ENCODE peak calls at places on chromosomes 12 and 14, in seven cellular contexts. V is CD8-positive, alpha-beta memory T cell; U is aorta; Y is SK-MEL-5; M is naive thymus-derived CD8-positive, alpha-beta T cell; R is neural crest cell; E is Ammon's horn. Z is an unnamed sample.

GRCh38 chr12:94779520-94779919 is 129.2 kb upstream of the TMCC3 start:
- DNase-seq in Y (no peak), U (no peak), V (no peak), M (no peak), R (no peak), E (no peak), Z (no peak)

GRCh38 chr12:12265571-12266388 is 1.1 kb downstream of the LRP6 start:
- DNase-seq in Y (peak), R (no peak), U (peak), E (peak), M (no peak), V (no peak), Z (no peak)

GRCh38 chr14:75531660-75532317 is 9.5 kb downstream of the BATF start:
- DNase-seq in V (no peak), R (no peak), Y (no peak), M (no peak), E (no peak), U (no peak), Z (no peak)

GRCh38 chr12:12004524-12004923 is 66.2 kb upstream of the BCL2L14 start:
- DNase-seq in R (no peak), E (no peak), U (no peak), M (no peak), Y (no peak), V (no peak), Z (no peak)

GRCh38 chr12:124053855-124054254 is 80.8 kb downstream of the ZNF664 start:
- DNase-seq in M (no peak), R (peak), U (peak), V (no peak), E (peak), Y (peak), Z (no peak)

GRCh38 chr12:87428701-87429277 is 600.4 kb downstream of the C12orf50 start:
- DNase-seq in R (no peak), E (peak), Y (peak), M (no peak), U (peak), V (no peak), Z (no peak)

GRCh38 chr14:22039938-22040780 is 366.5 kb upstream of the OR4E1 start:
- DNase-seq in V (peak), Y (peak), E (peak), R (no peak), M (peak), U (no peak), Z (no peak)

GRCh38 chr12:26805401-26805971 is 27.5 kb downstream of the ITPR2 start:
- DNase-seq in Y (no peak), V (no peak), R (no peak), U (no peak), M (no peak), E (no peak), Z (no peak)

GRCh38 chr12:105492591-105492990 is 162.1 kb downstream of the C12orf75 start:
- DNase-seq in V (no peak), Y (no peak), E (no peak), U (no peak), M (no peak), R (no peak), Z (no peak)

GRCh38 chr12:92334552-92334951 is 188.9 kb upstream of the BTG1 start:
- DNase-seq in M (no peak), V (no peak), Y (no peak), R (no peak), E (no peak), U (no peak), Z (no peak)

GRCh38 chr12:123055281-123055766 is 74.8 kb downstream of the ARL6IP4 start:
- DNase-seq in R (no peak), E (peak), V (no peak), Y (no peak), U (no peak), M (no peak), Z (peak)

GRCh38 chr14:32711103-32711680 is 227.5 kb upstream of the NPAS3 start:
- DNase-seq in M (no peak), E (peak), U (no peak), R (peak), V (no peak), Y (peak), Z (no peak)

GRCh38 chr12:72053604-72054003 is 115.0 kb downstream of the TPH2 start:
- DNase-seq in E (no peak), Y (no peak), U (no peak), M (no peak), V (no peak), R (no peak), Z (no peak)